ENCODE peak calls at places on chromosomes 5 and 9, in nine cellular contexts. L, P, I, R, F, Z, N, W and V are unnamed samples. For H3K4me1, the result is how much of the 10 kb centered on the place peaks cover.

GRCh38 chr9:130304141-130304540 is 38.6 kb downstream of the HMCN2 start:
- DNase-seq in Z (no peak), W (no peak), L (no peak), R (no peak), I (no peak), F (no peak), N (no peak), P (no peak), V (no peak)

GRCh38 chr9:113558632-113559502 is 95.3 kb downstream of the RGS3 start:
- DNase-seq in N (no peak), P (peak), Z (peak), I (no peak), F (peak), L (peak), W (peak), R (peak), V (peak)

GRCh38 chr9:136460772-136461325 is 21.2 kb upstream of the INPP5E start:
- DNase-seq in N (no peak), W (no peak), F (no peak), I (no peak), P (no peak), Z (no peak), L (no peak), R (no peak), V (no peak)

GRCh38 chr5:79143684-79144379 is 32.2 kb downstream of the BHMT start:
- DNase-seq in W (no peak), P (no peak), N (no peak), Z (no peak), I (no peak), L (no peak), R (no peak), F (no peak), V (peak)

GRCh38 chr5:173645897-173646574 is 29.6 kb upstream of the BOD1 start:
- DNase-seq in I (no peak), P (no peak), L (no peak), R (no peak), W (peak), N (no peak), Z (no peak), F (no peak), V (no peak)

GRCh38 chr5:42854795-42855194 is 43.1 kb upstream of the SELENOP start:
- DNase-seq in I (no peak), R (no peak), Z (peak), P (no peak), L (no peak), N (no peak), F (no peak), W (no peak), V (no peak)

GRCh38 chr9:134353539-134353938 is 27.3 kb downstream of the RXRA start:
- DNase-seq in W (no peak), R (no peak), Z (no peak), P (no peak), L (no peak), I (no peak), F (no peak), N (no peak), V (no peak)

GRCh38 chr9:36100532-36100931 is 36.0 kb upstream of the GLIPR2 start:
- DNase-seq in N (no peak), P (no peak), I (peak), R (no peak), Z (no peak), L (no peak), F (no peak), W (no peak), V (peak)

GRCh38 chr9:89077519-89077918 is 86.3 kb downstream of the S1PR3 start:
- DNase-seq in L (no peak), Z (no peak), F (no peak), R (no peak), N (no peak), W (no peak), I (no peak), P (no peak), V (no peak)

GRCh38 chr5:97098864-97099454 is 43.5 kb downstream of the LIX1 start:
- DNase-seq in F (no peak), Z (no peak), R (no peak), N (no peak), I (no peak), L (no peak), W (no peak), P (no peak), V (no peak)

GRCh38 chr5:77957931-77958476 is 181.9 kb upstream of the TBCA start:
- DNase-seq in W (no peak), Z (no peak), P (no peak), L (no peak), I (peak), F (no peak), R (no peak), N (no peak), V (no peak)

GRCh38 chr5:65209341-65209740 is 272.4 kb downstream of the ADAMTS6 start:
- DNase-seq in Z (no peak), F (no peak), P (no peak), R (no peak), W (no peak), I (no peak), N (no peak), L (no peak), V (peak)

GRCh38 chr5:45189481-45189880 is 380.7 kb downstream of the MRPS30 start:
- DNase-seq in L (peak), N (no peak), I (no peak), Z (no peak), W (no peak), F (no peak), R (no peak), P (no peak), V (no peak)

GRCh38 chr9:79471577-79472543 is 99.9 kb upstream of the TLE4 start:
- DNase-seq in Z (no peak), N (peak), R (peak), L (peak), I (peak), F (peak), P (peak), W (no peak), V (no peak)
- TF ChIP-seq CTCF in Z (peak), N (no peak), R (no peak), L (no peak), I (peak), F (no peak), P (peak), W (peak), V (peak)

GRCh38 chr9:38048319-38048969 is 20.6 kb downstream of the SHB start:
- DNase-seq in L (no peak), P (no peak), I (no peak), N (no peak), F (no peak), Z (no peak), R (no peak), W (no peak), V (peak)
- H3K27ac ChIP-seq in L (peak), P (peak), I (no peak), N (no peak), F (no peak), Z (peak), R (peak), W (peak), V (peak)

GRCh38 chr5:68557162-68557936 is 341.8 kb downstream of the PIK3R1 start:
- DNase-seq in P (no peak), F (no peak), Z (no peak), N (no peak), R (no peak), W (no peak), L (no peak), I (no peak), V (peak)
- H3K4me1 ChIP-seq in P (under half), F (under half), Z (under half), N (under half), R (under half), W (under half), L (under half), I (under half), V (under half)

GRCh38 chr5:176874198-176874780 is 24.9 kb downstream of the HK3 start:
- DNase-seq in F (no peak), I (no peak), P (no peak), W (no peak), L (no peak), Z (no peak), R (no peak), N (no peak), V (no peak)
- TF ChIP-seq CTCF in F (no peak), I (no peak), P (no peak), W (no peak), L (no peak), Z (no peak), R (no peak), N (no peak), V (no peak)

GRCh38 chr9:127980706-127981558 is at the start of gene EEIG1:
- DNase-seq in L (peak), I (peak), P (peak), Z (peak), W (peak), R (peak), F (peak), N (peak), V (peak)

GRCh38 chr9:127985011-127985410 is 4.2 kb upstream of the EEIG1 start:
- DNase-seq in R (no peak), Z (no peak), L (no peak), F (no peak), W (no peak), I (no peak), N (no peak), P (no peak), V (no peak)

GRCh38 chr9:127981559-127982121 is 851 bp upstream of the EEIG1 start:
- DNase-seq in R (no peak), L (no peak), N (no peak), W (no peak), Z (no peak), P (no peak), I (no peak), F (peak), V (no peak)

GRCh38 chr9:127983847-127984289 is 3.1 kb upstream of the EEIG1 start:
- DNase-seq in N (no peak), L (no peak), F (no peak), P (no peak), Z (no peak), W (no peak), I (no peak), R (no peak), V (no peak)

DNA sequence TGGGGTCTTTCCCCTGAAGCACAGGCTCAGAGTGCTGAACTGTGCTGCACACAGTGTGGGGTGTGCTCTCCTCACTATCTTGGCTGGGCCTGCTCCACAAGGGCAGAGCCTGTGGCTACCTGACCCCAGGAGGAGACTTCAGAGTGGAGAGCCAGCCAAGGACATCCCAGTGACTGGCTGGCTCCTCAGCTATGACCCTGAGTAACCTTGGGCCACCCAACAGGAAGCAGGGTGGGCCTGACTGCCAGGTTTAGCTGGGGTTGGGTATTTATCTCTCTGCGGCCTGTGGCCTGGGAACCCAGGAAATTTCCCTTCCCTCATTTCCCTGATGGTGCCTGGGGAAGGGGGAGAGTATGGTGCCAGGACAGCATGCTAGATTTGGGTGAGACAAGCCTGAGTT is 2.1 kb upstream of the EEIG1 start:
- DNase-seq in L (no peak), I (no peak), N (no peak), R (no peak), P (no peak), W (no peak), F (no peak), Z (no peak), V (no peak)
- H3K27ac ChIP-seq in L (no peak), I (no peak), N (peak), R (no peak), P (no peak), W (no peak), F (no peak), Z (no peak), V (no peak)

GRCh38 chr5:171714286-171714685 is 71.3 kb upstream of the SMIM23 start:
- DNase-seq in N (no peak), Z (no peak), F (no peak), L (no peak), I (no peak), W (no peak), R (no peak), P (no peak), V (no peak)
- H3K4me1 ChIP-seq in N (under half), Z (under half), F (under half), L (under half), I (under half), W (under half), R (under half), P (under half), V (under half)

GRCh38 chr5:68246802-68247201 is 31.2 kb downstream of the PIK3R1 start:
- DNase-seq in R (no peak), N (no peak), W (no peak), P (no peak), F (no peak), L (no peak), Z (no peak), I (no peak), V (no peak)
- TF ChIP-seq CTCF in R (no peak), N (peak), W (peak), P (peak), F (no peak), L (peak), Z (peak), I (peak), V (no peak)